ENCODE peak calls at places on chromosomes 11 and 22, in eight cellular contexts. C, P, T, R, B, Y, A and E are unnamed samples.

GRCh38 chr11:64516226-64516625 is 74.8 kb upstream of the SLC22A12 start:
- DNase-seq in C (peak), P (no peak), T (no peak), R (no peak), B (no peak), Y (peak), A (no peak), E (peak)

GRCh38 chr22:19464975-19465374 is 14.0 kb downstream of the UFD1 start:
- DNase-seq in C (no peak), P (no peak), T (no peak), R (no peak), B (no peak), Y (no peak), A (no peak), E (no peak)

GRCh38 chr11:34427171-34427805 is 11.4 kb upstream of the CAT start:
- DNase-seq in C (no peak), P (no peak), T (no peak), R (no peak), B (peak), Y (peak), A (no peak), E (peak)

GRCh38 chr11:125773516-125773915 is 5.1 kb downstream of the PATE2 start:
- DNase-seq in C (no peak), P (no peak), T (no peak), R (no peak), B (peak), Y (no peak), A (no peak), E (no peak)

GRCh38 chr11:4882543-4882942 is 843 bp downstream of the OR51T1 start:
- DNase-seq in C (no peak), P (peak), T (no peak), R (no peak), B (no peak), Y (no peak), A (no peak), E (peak)

GRCh38 chr11:22459053-22459452 is 120.9 kb downstream of the SLC17A6 start:
- DNase-seq in C (no peak), P (no peak), T (no peak), R (no peak), B (peak), Y (peak), A (no peak), E (peak)

GRCh38 chr11:102831709-102832492 is 11.5 kb downstream of the MMP3 start:
- DNase-seq in C (no peak), P (no peak), T (no peak), R (no peak), B (no peak), Y (peak), A (no peak), E (peak)

GRCh38 chr11:67732045-67732787 is 57.8 kb upstream of the ALDH3B2 start:
- DNase-seq in C (peak), P (no peak), T (no peak), R (no peak), B (peak), Y (peak), A (peak), E (peak)

GRCh38 chr11:47234669-47235075 is 13.9 kb downstream of the ACP2 start:
- DNase-seq in C (peak), P (no peak), T (peak), R (peak), B (no peak), Y (peak), A (no peak), E (peak)

GRCh38 chr11:104918113-104918824 is 20.0 kb upstream of the CASP12 start:
- DNase-seq in C (no peak), P (no peak), T (no peak), R (no peak), B (peak), Y (peak), A (no peak), E (peak)

GRCh38 chr11:121625784-121626506 is 173.2 kb upstream of the SORL1-AS1 start:
- DNase-seq in C (no peak), P (no peak), T (no peak), R (peak), B (no peak), Y (no peak), A (no peak), E (no peak)

GRCh38 chr11:108966206-108966605 is 301.3 kb downstream of the DDX10 start:
- DNase-seq in C (no peak), P (no peak), T (no peak), R (no peak), B (no peak), Y (no peak), A (no peak), E (no peak)

GRCh38 chr11:117831661-117832415 is 7.3 kb upstream of the FXYD2 start:
- DNase-seq in C (no peak), P (no peak), T (no peak), R (peak), B (no peak), Y (no peak), A (no peak), E (no peak)

GRCh38 chr11:85955531-85955930 is 100.3 kb downstream of the CCDC83 start:
- DNase-seq in C (no peak), P (no peak), T (no peak), R (no peak), B (peak), Y (peak), A (no peak), E (no peak)

GRCh38 chr11:69891421-69892236 is 72.4 kb upstream of the FGF3 start:
- DNase-seq in C (no peak), P (no peak), T (no peak), R (no peak), B (no peak), Y (no peak), A (no peak), E (no peak)